ENCODE peak calls at places on chromosomes 6 and 20, in seven cellular contexts. M is tibial nerve; X is HCT116; C is right lobe of liver; W is CD8-positive, alpha-beta memory T cell; O is SJSA1; A is PC-3. R is an unnamed sample.

GRCh38 chr20:49575551-49576060 is 7.7 kb upstream of the PTGIS start:
- DNase-seq in M (peak; percentile 57), X (no peak), C (peak; percentile 33), W (no peak), O (no peak), A (peak; percentile 19), R (no peak)

GRCh38 chr6:163834226-163834970 is 419.9 kb downstream of the QKI start:
- DNase-seq in M (no peak), X (no peak), C (no peak), W (no peak), O (no peak), A (no peak), R (no peak)

GRCh38 chr6:105814745-105815536 is 271.2 kb upstream of the PRDM1 start:
- DNase-seq in M (no peak), X (no peak), C (no peak), W (no peak), O (no peak), A (no peak), R (no peak)

GRCh38 chr6:47651505-47651944 is 46.9 kb upstream of the ADGRF4 start:
- DNase-seq in M (no peak), X (no peak), C (no peak), W (no peak), O (no peak), A (peak; percentile 78), R (no peak)

GRCh38 chr6:122736166-122736565 is 43.4 kb upstream of the FABP7 start:
- DNase-seq in M (no peak), X (no peak), C (no peak), W (no peak), O (no peak), A (peak; percentile 36), R (peak; percentile 30)

GRCh38 chr20:23637282-23638221 is at the start of gene CST3:
- DNase-seq in M (peak; percentile 89), X (peak; percentile 68), C (peak; percentile 95), W (no peak), O (peak; percentile 95), A (peak; percentile 84), R (peak; percentile 89)

GRCh38 chr6:144305985-144306384 is 20.9 kb downstream of the UTRN start:
- DNase-seq in M (no peak), X (no peak), C (no peak), W (peak; percentile 23), O (no peak), A (peak; percentile 28), R (no peak)

GRCh38 chr6:120604510-120604909 is 729.8 kb downstream of the TBC1D32 start:
- DNase-seq in M (no peak), X (no peak), C (no peak), W (no peak), O (no peak), A (no peak), R (no peak)

GRCh38 chr6:134413241-134413643 is 95.3 kb upstream of the SGK1 start:
- DNase-seq in M (no peak), X (no peak), C (no peak), W (no peak), O (no peak), A (no peak), R (no peak)

GRCh38 chr20:57397004-57397692 is 6.0 kb downstream of the RBM38 start:
- DNase-seq in M (no peak), X (no peak), C (no peak), W (no peak), O (no peak), A (no peak), R (no peak)

GRCh38 chr6:35140991-35141720 is at the start of gene TCP11:
- DNase-seq in M (no peak), X (no peak), C (no peak), W (peak; percentile 5), O (no peak), A (no peak), R (no peak)

GRCh38 chr6:100490065-100490464 is 25.3 kb upstream of the SIM1 start:
- DNase-seq in M (no peak), X (no peak), C (no peak), W (no peak), O (no peak), A (no peak), R (no peak)

GRCh38 chr6:8819446-8819845 is 384.1 kb upstream of the SLC35B3 start:
- DNase-seq in M (no peak), X (no peak), C (no peak), W (no peak), O (no peak), A (no peak), R (no peak)

GRCh38 chr6:83884523-83884922 is 25.0 kb downstream of the CYB5R4 start:
- DNase-seq in M (no peak), X (peak; percentile 42), C (no peak), W (no peak), O (no peak), A (peak; percentile 67), R (peak; percentile 80)

GRCh38 chr6:130781557-130781956 is 45.6 kb upstream of the SMLR1 start:
- DNase-seq in M (no peak), X (no peak), C (no peak), W (no peak), O (no peak), A (no peak), R (no peak)

GRCh38 chr6:108736832-108737231 is 111.4 kb upstream of the ARMC2 start:
- DNase-seq in M (no peak), X (peak; percentile 78), C (peak; percentile 26), W (no peak), O (peak; percentile 88), A (peak; percentile 84), R (peak; percentile 85)

GRCh38 chr6:44594471-44594870 is 207.0 kb downstream of the CDC5L start:
- DNase-seq in M (no peak), X (no peak), C (no peak), W (no peak), O (no peak), A (no peak), R (no peak)

GRCh38 chr6:90121982-90122381 is 174.7 kb downstream of the BACH2 start:
- DNase-seq in M (no peak), X (no peak), C (no peak), W (no peak), O (no peak), A (peak; percentile 15), R (no peak)

GRCh38 chr6:152091851-152092341 is 284.4 kb downstream of the ESR1 start:
- DNase-seq in M (no peak), X (no peak), C (no peak), W (no peak), O (no peak), A (peak; percentile 70), R (no peak)
- H3K4me1 ChIP-seq in M (peaks cover 3% of the 10 kb centered on the region), X (peaks cover 36% of the 10 kb centered on the region), C (no peaks in the 10 kb centered on the region), W (no peaks in the 10 kb centered on the region), O (peaks cover 39% of the 10 kb centered on the region), A (peaks cover 58% of the 10 kb centered on the region), R (no peaks in the 10 kb centered on the region)

GRCh38 chr20:59324441-59324840 is 24.0 kb downstream of the EDN3 start:
- DNase-seq in M (no peak), X (no peak), C (no peak), W (no peak), O (no peak), A (no peak), R (no peak)

GRCh38 chr20:59320426-59320825 is 20.0 kb downstream of the EDN3 start:
- DNase-seq in M (no peak), X (no peak), C (no peak), W (no peak), O (no peak), A (no peak), R (no peak)

GRCh38 chr20:59322813-59323469 is 22.5 kb downstream of the EDN3 start:
- DNase-seq in M (no peak), X (no peak), C (no peak), W (no peak), O (no peak), A (no peak), R (no peak)

GRCh38 chr20:59320850-59321631 is 20.6 kb downstream of the EDN3 start:
- DNase-seq in M (no peak), X (no peak), C (no peak), W (no peak), O (no peak), A (no peak), R (no peak)

GRCh38 chr20:59322101-59322500 is 21.7 kb downstream of the EDN3 start:
- DNase-seq in M (no peak), X (no peak), C (no peak), W (no peak), O (no peak), A (no peak), R (peak; percentile 15)
- H3K27me3 ChIP-seq in M (no peaks in the 10 kb centered on the region), X (peaks cover 19% of the 10 kb centered on the region), C (no peaks in the 10 kb centered on the region), W (no peaks in the 10 kb centered on the region), O (peaks cover 34% of the 10 kb centered on the region), A (peaks cover 92% of the 10 kb centered on the region), R (peaks cover 11% of the 10 kb centered on the region)

GRCh38 chr20:31701591-31701990 is 21.1 kb downstream of the BCL2L1 start:
- DNase-seq in M (no peak), X (no peak), C (no peak), W (no peak), O (no peak), A (no peak), R (no peak)

GRCh38 chr20:31700747-31701146 is 21.9 kb downstream of the BCL2L1 start:
- DNase-seq in M (no peak), X (no peak), C (no peak), W (no peak), O (no peak), A (no peak), R (no peak)

GRCh38 chr20:31698243-31698802 is 24.3 kb downstream of the BCL2L1 start:
- DNase-seq in M (no peak), X (no peak), C (no peak), W (no peak), O (no peak), A (no peak), R (no peak)

GRCh38 chr20:31698803-31699718 is 23.6 kb downstream of the BCL2L1 start:
- DNase-seq in M (no peak), X (peak; percentile 44), C (no peak), W (no peak), O (peak; percentile 70), A (peak; percentile 88), R (no peak)

GRCh38 chr20:31699801-31700728 is 22.6 kb downstream of the BCL2L1 start:
- DNase-seq in M (no peak), X (no peak), C (no peak), W (no peak), O (no peak), A (no peak), R (no peak)
- H3K4me1 ChIP-seq in M (peaks cover 81% of the 10 kb centered on the region), X (peaks cover 99% of the 10 kb centered on the region), C (peaks cover 77% of the 10 kb centered on the region), W (peaks cover 32% of the 10 kb centered on the region), O (peaks cover 52% of the 10 kb centered on the region), A (peaks cover 73% of the 10 kb centered on the region), R (peaks cover 7% of the 10 kb centered on the region)

DNA sequence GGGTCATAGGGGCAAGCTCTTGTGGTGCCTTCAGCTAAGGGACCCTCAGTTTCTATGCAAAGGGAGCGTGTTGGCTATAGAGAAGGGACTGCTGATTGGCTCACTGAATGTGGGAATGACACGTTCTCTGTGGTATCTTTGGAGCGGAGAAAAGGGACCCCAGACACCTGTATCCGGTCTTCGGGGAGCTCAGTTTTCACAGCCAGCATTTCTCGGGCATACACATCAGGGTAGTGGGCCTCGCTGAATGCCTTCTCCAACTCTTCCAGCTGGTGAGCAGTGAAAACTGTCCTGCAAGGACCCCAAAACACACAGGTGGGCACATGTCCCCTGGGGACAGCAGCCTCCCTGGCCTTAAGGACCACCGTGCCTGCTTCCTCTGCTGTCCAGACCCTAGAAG is 3.3 kb downstream of the VSX1 start:
- DNase-seq in M (no peak), X (no peak), C (no peak), W (no peak), O (peak; percentile 30), A (no peak), R (no peak)
- H3K27me3 ChIP-seq in M (no peaks in the 10 kb centered on the region), X (peaks cover 31% of the 10 kb centered on the region), C (peaks cover 16% of the 10 kb centered on the region), W (peaks cover 42% of the 10 kb centered on the region), O (peaks cover 55% of the 10 kb centered on the region), A (no peaks in the 10 kb centered on the region), R (peaks cover 100% of the 10 kb centered on the region)